ENCODE peak calls at places on chromosomes 12 and 14, in six cellular contexts. One of them, this sample, is unnamed.
A peak's percentile ranks its signal among the peaks of the same experiment; 100 is the strongest.

GRCh38 chr12:96218989-96219678 is 25.0 kb downstream of the ELK3 start:
- DNase-seq in SHP77: peak; percentile 50
- DNase-seq in iris pigment epithelial cell: no peak
- DNase-seq in psoas muscle: no peak
- DNase-seq in left colon: no peak
- DNase-seq in NCI-H1417: no peak
- DNase-seq in this sample: no peak

GRCh38 chr14:102370305-102370809 is 7.6 kb downstream of the TECPR2 start:
- DNase-seq in psoas muscle: no peak
- DNase-seq in iris pigment epithelial cell: peak; percentile 24
- DNase-seq in left colon: no peak
- DNase-seq in SHP77: no peak
- DNase-seq in NCI-H1417: no peak
- DNase-seq in this sample: no peak

GRCh38 chr12:31325877-31326631 is at the start of gene SINHCAF:
- DNase-seq in NCI-H1417: peak; percentile 100
- DNase-seq in SHP77: peak; percentile 100
- DNase-seq in left colon: peak; percentile 100
- DNase-seq in psoas muscle: peak; percentile 100
- DNase-seq in iris pigment epithelial cell: peak; percentile 99
- DNase-seq in this sample: peak; percentile 100

GRCh38 chr12:91072931-91073330 is 15.1 kb upstream of the KERA start:
- DNase-seq in SHP77: no peak
- DNase-seq in NCI-H1417: peak; percentile 18
- DNase-seq in left colon: no peak
- DNase-seq in iris pigment epithelial cell: peak; percentile 39
- DNase-seq in psoas muscle: no peak
- DNase-seq in this sample: no peak

GRCh38 chr12:116773276-116773731 is 35.2 kb downstream of the RNFT2 start:
- DNase-seq in SHP77: no peak
- DNase-seq in psoas muscle: no peak
- DNase-seq in iris pigment epithelial cell: peak; percentile 13
- DNase-seq in NCI-H1417: no peak
- DNase-seq in left colon: no peak
- DNase-seq in this sample: no peak

GRCh38 chr14:104989951-104990303 is 4.3 kb downstream of the CLBA1 start:
- DNase-seq in left colon: no peak
- DNase-seq in psoas muscle: no peak
- DNase-seq in NCI-H1417: no peak
- DNase-seq in iris pigment epithelial cell: no peak
- DNase-seq in SHP77: no peak
- DNase-seq in this sample: no peak

GRCh38 chr12:11071414-11071813 is 9.3 kb upstream of the TAS2R46 start:
- DNase-seq in psoas muscle: no peak
- DNase-seq in left colon: no peak
- DNase-seq in NCI-H1417: no peak
- DNase-seq in iris pigment epithelial cell: no peak
- DNase-seq in SHP77: no peak
- DNase-seq in this sample: no peak

GRCh38 chr12:56326126-56326525 is 7.7 kb downstream of the PAN2 start:
- DNase-seq in NCI-H1417: no peak
- DNase-seq in left colon: no peak
- DNase-seq in psoas muscle: no peak
- DNase-seq in SHP77: no peak
- DNase-seq in iris pigment epithelial cell: no peak
- DNase-seq in this sample: no peak

GRCh38 chr14:99075771-99076370 is 196.1 kb downstream of the BCL11B start:
- DNase-seq in NCI-H1417: no peak
- DNase-seq in SHP77: no peak
- DNase-seq in iris pigment epithelial cell: no peak
- DNase-seq in psoas muscle: no peak
- DNase-seq in left colon: no peak
- DNase-seq in this sample: no peak

GRCh38 chr14:59244581-59244980 is 56.1 kb downstream of the DAAM1 start:
- DNase-seq in left colon: no peak
- DNase-seq in NCI-H1417: no peak
- DNase-seq in SHP77: no peak
- DNase-seq in psoas muscle: no peak
- DNase-seq in iris pigment epithelial cell: no peak
- DNase-seq in this sample: no peak

GRCh38 chr14:32043624-32044023 is 33.5 kb upstream of the ARHGAP5 start:
- DNase-seq in iris pigment epithelial cell: no peak
- DNase-seq in left colon: no peak
- DNase-seq in NCI-H1417: no peak
- DNase-seq in psoas muscle: no peak
- DNase-seq in SHP77: no peak
- DNase-seq in this sample: no peak

GRCh38 chr14:75981426-75981825 is 369 bp downstream of the TGFB3 start:
- DNase-seq in iris pigment epithelial cell: peak; percentile 41
- DNase-seq in SHP77: peak; percentile 40
- DNase-seq in psoas muscle: no peak
- DNase-seq in left colon: no peak
- DNase-seq in NCI-H1417: peak; percentile 28
- DNase-seq in this sample: no peak

GRCh38 chr12:131507094-131507493 is 203.8 kb upstream of the SFSWAP start:
- DNase-seq in SHP77: no peak
- DNase-seq in psoas muscle: no peak
- DNase-seq in left colon: no peak
- DNase-seq in NCI-H1417: no peak
- DNase-seq in iris pigment epithelial cell: no peak
- DNase-seq in this sample: no peak

GRCh38 chr14:96267336-96267735 is 11.3 kb downstream of the BDKRB1 start:
- DNase-seq in left colon: no peak
- DNase-seq in iris pigment epithelial cell: peak; percentile 82
- DNase-seq in SHP77: peak; percentile 77
- DNase-seq in NCI-H1417: no peak
- DNase-seq in psoas muscle: no peak
- DNase-seq in this sample: no peak

GRCh38 chr12:62604373-62604772 is 137.7 kb downstream of the MON2 start:
- DNase-seq in iris pigment epithelial cell: no peak
- DNase-seq in left colon: no peak
- DNase-seq in SHP77: no peak
- DNase-seq in psoas muscle: no peak
- DNase-seq in NCI-H1417: no peak
- DNase-seq in this sample: no peak

GRCh38 chr12:111636209-111636928 is 37.3 kb upstream of the ATXN2 start:
- DNase-seq in iris pigment epithelial cell: peak; percentile 75
- DNase-seq in psoas muscle: peak; percentile 66
- DNase-seq in left colon: peak; percentile 35
- DNase-seq in NCI-H1417: no peak
- DNase-seq in SHP77: no peak
- DNase-seq in this sample: peak; percentile 55

GRCh38 chr14:82854131-82854530 is 1320.5 kb upstream of the SEL1L start:
- DNase-seq in left colon: no peak
- DNase-seq in iris pigment epithelial cell: no peak
- DNase-seq in SHP77: no peak
- DNase-seq in psoas muscle: no peak
- DNase-seq in NCI-H1417: no peak
- DNase-seq in this sample: no peak

GRCh38 chr14:69631509-69631908 is 20.1 kb downstream of the SUSD6 start:
- DNase-seq in NCI-H1417: no peak
- DNase-seq in iris pigment epithelial cell: peak; percentile 61
- DNase-seq in psoas muscle: no peak
- DNase-seq in SHP77: no peak
- DNase-seq in left colon: no peak
- DNase-seq in this sample: no peak

GRCh38 chr12:84508943-84509342 is 403.7 kb downstream of the SLC6A15 start:
- DNase-seq in NCI-H1417: no peak
- DNase-seq in SHP77: peak; percentile 18
- DNase-seq in iris pigment epithelial cell: no peak
- DNase-seq in psoas muscle: peak; percentile 52
- DNase-seq in left colon: no peak
- DNase-seq in this sample: peak; percentile 32

GRCh38 chr14:60760209-60760608 is 25.6 kb downstream of the MNAT1 start:
- DNase-seq in NCI-H1417: no peak
- DNase-seq in left colon: no peak
- DNase-seq in SHP77: no peak
- DNase-seq in iris pigment epithelial cell: peak; percentile 11
- DNase-seq in psoas muscle: no peak
- DNase-seq in this sample: no peak

GRCh38 chr12:32399045-32399372 is 349 bp upstream of the FGD4 start:
- DNase-seq in NCI-H1417: no peak
- DNase-seq in left colon: no peak
- DNase-seq in iris pigment epithelial cell: no peak
- DNase-seq in psoas muscle: no peak
- DNase-seq in SHP77: no peak
- DNase-seq in this sample: no peak

GRCh38 chr14:71651228-71651627 is 281.0 kb upstream of the RGS6 start:
- DNase-seq in iris pigment epithelial cell: peak; percentile 95
- DNase-seq in NCI-H1417: no peak
- DNase-seq in SHP77: no peak
- DNase-seq in left colon: no peak
- DNase-seq in psoas muscle: no peak
- DNase-seq in this sample: no peak

GRCh38 chr14:99649219-99649618 is 4.3 kb downstream of the HHIPL1 start:
- DNase-seq in psoas muscle: no peak
- DNase-seq in iris pigment epithelial cell: peak; percentile 76
- DNase-seq in SHP77: no peak
- DNase-seq in left colon: no peak
- DNase-seq in NCI-H1417: no peak
- DNase-seq in this sample: no peak

GRCh38 chr12:57262126-57262822 is 11.3 kb upstream of the STAC3 start:
- DNase-seq in iris pigment epithelial cell: no peak
- DNase-seq in NCI-H1417: no peak
- DNase-seq in left colon: no peak
- DNase-seq in SHP77: no peak
- DNase-seq in psoas muscle: no peak
- DNase-seq in this sample: no peak

GRCh38 chr12:49232940-49233841 is 31.7 kb upstream of the TUBA1C start:
- DNase-seq in iris pigment epithelial cell: peak; percentile 49
- DNase-seq in NCI-H1417: peak; percentile 94
- DNase-seq in psoas muscle: peak; percentile 56
- DNase-seq in SHP77: peak; percentile 47
- DNase-seq in left colon: peak; percentile 34
- DNase-seq in this sample: peak; percentile 75

GRCh38 chr14:92039073-92039719 is 663 bp downstream of the TRIP11 start:
- DNase-seq in iris pigment epithelial cell: peak; percentile 81
- DNase-seq in NCI-H1417: peak; percentile 38
- DNase-seq in SHP77: peak; percentile 0
- DNase-seq in psoas muscle: peak; percentile 77
- DNase-seq in left colon: peak; percentile 46
- DNase-seq in this sample: no peak

GRCh38 chr12:53187145-53187899 is 6.6 kb upstream of the CSAD start:
- DNase-seq in iris pigment epithelial cell: no peak
- DNase-seq in left colon: peak; percentile 12
- DNase-seq in SHP77: no peak
- DNase-seq in NCI-H1417: no peak
- DNase-seq in psoas muscle: no peak
- DNase-seq in this sample: no peak

GRCh38 chr14:66396165-66396564 is 90.0 kb upstream of the CCDC196 start:
- DNase-seq in SHP77: no peak
- DNase-seq in iris pigment epithelial cell: no peak
- DNase-seq in left colon: no peak
- DNase-seq in psoas muscle: no peak
- DNase-seq in NCI-H1417: no peak
- DNase-seq in this sample: no peak

GRCh38 chr12:119876761-119877638 is at the start of gene CIT:
- DNase-seq in SHP77: peak; percentile 98
- DNase-seq in NCI-H1417: peak; percentile 99
- DNase-seq in psoas muscle: peak; percentile 89
- DNase-seq in left colon: peak; percentile 88
- DNase-seq in iris pigment epithelial cell: peak; percentile 95
- DNase-seq in this sample: peak; percentile 86

GRCh38 chr14:70036665-70037064 is 152.1 kb downstream of the SLC8A3 start:
- DNase-seq in iris pigment epithelial cell: peak; percentile 19
- DNase-seq in SHP77: no peak
- DNase-seq in left colon: no peak
- DNase-seq in psoas muscle: no peak
- DNase-seq in NCI-H1417: no peak
- DNase-seq in this sample: no peak

GRCh38 chr14:49880267-49881064 is 12.4 kb upstream of the ARF6 start:
- DNase-seq in left colon: no peak
- DNase-seq in psoas muscle: no peak
- DNase-seq in iris pigment epithelial cell: peak; percentile 18
- DNase-seq in SHP77: no peak
- DNase-seq in NCI-H1417: peak; percentile 37
- DNase-seq in this sample: no peak

GRCh38 chr14:99415496-99416281 is 65.0 kb downstream of the SETD3 start:
- DNase-seq in left colon: no peak
- DNase-seq in SHP77: peak; percentile 65
- DNase-seq in iris pigment epithelial cell: peak; percentile 76
- DNase-seq in psoas muscle: no peak
- DNase-seq in NCI-H1417: peak; percentile 96
- DNase-seq in this sample: no peak

GRCh38 chr12:13784504-13784903 is 196.9 kb downstream of the GRIN2B start:
- DNase-seq in left colon: no peak
- DNase-seq in psoas muscle: no peak
- DNase-seq in SHP77: no peak
- DNase-seq in NCI-H1417: no peak
- DNase-seq in iris pigment epithelial cell: peak; percentile 0
- DNase-seq in this sample: peak; percentile 21

GRCh38 chr12:118436002-118436724 is 59.8 kb downstream of the SUDS3 start:
- DNase-seq in NCI-H1417: peak; percentile 39
- DNase-seq in left colon: no peak
- DNase-seq in SHP77: peak; percentile 22
- DNase-seq in iris pigment epithelial cell: peak; percentile 28
- DNase-seq in psoas muscle: no peak
- DNase-seq in this sample: no peak

GRCh38 chr12:28869197-28869596 is 279.9 kb upstream of the FAR2 start:
- DNase-seq in NCI-H1417: no peak
- DNase-seq in psoas muscle: no peak
- DNase-seq in left colon: no peak
- DNase-seq in SHP77: no peak
- DNase-seq in iris pigment epithelial cell: peak; percentile 91
- DNase-seq in this sample: no peak

GRCh38 chr12:124686001-124686884 is 118.8 kb upstream of the NCOR2 start:
- DNase-seq in SHP77: no peak
- DNase-seq in left colon: no peak
- DNase-seq in iris pigment epithelial cell: peak; percentile 71
- DNase-seq in psoas muscle: no peak
- DNase-seq in NCI-H1417: no peak
- DNase-seq in this sample: no peak

GRCh38 chr12:126708492-126708896 is 1558.5 kb upstream of the TMEM132C start:
- DNase-seq in NCI-H1417: no peak
- DNase-seq in SHP77: no peak
- DNase-seq in iris pigment epithelial cell: peak; percentile 9
- DNase-seq in psoas muscle: no peak
- DNase-seq in left colon: no peak
- DNase-seq in this sample: no peak

This sample was measured in left ventricle myocardium inferior.